ENCODE peak calls at places on chromosomes 11 and 22, in ten cellular contexts. One of them, this sample, is unnamed.

GRCh38 chr11:7031346-7031957 is 11.2 kb downstream of the NLRP14 start:
- DNase-seq in choroid plexus epithelial cell: no peak
- DNase-seq in brain microvascular endothelial cell: no peak
- DNase-seq in frontal cortex: no peak
- DNase-seq in fibroblast of villous mesenchyme: no peak
- DNase-seq in cardiac muscle cell: no peak
- DNase-seq in neural progenitor cell: no peak
- DNase-seq in stimulated activated CD8-positive, alpha-beta memory T cell treated with anti-CD3 and anti-CD28 coated beads, Interleukin-15, amount 100 ng/mL, for 1 hour: no peak
- DNase-seq in amniotic stem cell: no peak
- DNase-seq in neural crest cell: no peak
- DNase-seq in this sample: no peak

GRCh38 chr11:60204922-60205321 is 22.0 kb upstream of the MS4A6A start:
- DNase-seq in choroid plexus epithelial cell: no peak
- DNase-seq in brain microvascular endothelial cell: no peak
- DNase-seq in frontal cortex: no peak
- DNase-seq in fibroblast of villous mesenchyme: no peak
- DNase-seq in cardiac muscle cell: peak
- DNase-seq in neural progenitor cell: no peak
- DNase-seq in stimulated activated CD8-positive, alpha-beta memory T cell treated with anti-CD3 and anti-CD28 coated beads, Interleukin-15, amount 100 ng/mL, for 1 hour: no peak
- DNase-seq in amniotic stem cell: no peak
- DNase-seq in neural crest cell: no peak
- DNase-seq in this sample: no peak

GRCh38 chr11:118012083-118012669 is 26.0 kb downstream of the IL10RA start:
- DNase-seq in choroid plexus epithelial cell: peak
- DNase-seq in brain microvascular endothelial cell: no peak
- DNase-seq in frontal cortex: no peak
- DNase-seq in fibroblast of villous mesenchyme: no peak
- DNase-seq in cardiac muscle cell: peak
- DNase-seq in neural progenitor cell: no peak
- DNase-seq in stimulated activated CD8-positive, alpha-beta memory T cell treated with anti-CD3 and anti-CD28 coated beads, Interleukin-15, amount 100 ng/mL, for 1 hour: no peak
- DNase-seq in amniotic stem cell: no peak
- DNase-seq in neural crest cell: no peak
- DNase-seq in this sample: no peak

GRCh38 chr11:123166095-123166559 is 28.9 kb downstream of the CLMP start:
- DNase-seq in choroid plexus epithelial cell: peak
- DNase-seq in brain microvascular endothelial cell: peak
- DNase-seq in frontal cortex: no peak
- DNase-seq in fibroblast of villous mesenchyme: peak
- DNase-seq in cardiac muscle cell: peak
- DNase-seq in neural progenitor cell: peak
- DNase-seq in stimulated activated CD8-positive, alpha-beta memory T cell treated with anti-CD3 and anti-CD28 coated beads, Interleukin-15, amount 100 ng/mL, for 1 hour: no peak
- DNase-seq in amniotic stem cell: no peak
- DNase-seq in neural crest cell: peak
- DNase-seq in this sample: no peak

GRCh38 chr11:121466063-121466794 is 13.5 kb upstream of the SORL1-AS1 start:
- DNase-seq in choroid plexus epithelial cell: peak
- DNase-seq in brain microvascular endothelial cell: peak
- DNase-seq in frontal cortex: no peak
- DNase-seq in fibroblast of villous mesenchyme: peak
- DNase-seq in cardiac muscle cell: peak
- DNase-seq in neural progenitor cell: peak
- DNase-seq in stimulated activated CD8-positive, alpha-beta memory T cell treated with anti-CD3 and anti-CD28 coated beads, Interleukin-15, amount 100 ng/mL, for 1 hour: no peak
- DNase-seq in amniotic stem cell: peak
- DNase-seq in neural crest cell: peak
- DNase-seq in this sample: peak

GRCh38 chr11:61773826-61774225 is 18.6 kb downstream of the TMEM258 start:
- DNase-seq in choroid plexus epithelial cell: no peak
- DNase-seq in brain microvascular endothelial cell: no peak
- DNase-seq in frontal cortex: no peak
- DNase-seq in fibroblast of villous mesenchyme: no peak
- DNase-seq in cardiac muscle cell: no peak
- DNase-seq in neural progenitor cell: no peak
- DNase-seq in stimulated activated CD8-positive, alpha-beta memory T cell treated with anti-CD3 and anti-CD28 coated beads, Interleukin-15, amount 100 ng/mL, for 1 hour: no peak
- DNase-seq in amniotic stem cell: no peak
- DNase-seq in neural crest cell: no peak
- DNase-seq in this sample: no peak

GRCh38 chr11:129204439-129204838 is 12.3 kb upstream of the ARHGAP32 start:
- DNase-seq in choroid plexus epithelial cell: no peak
- DNase-seq in brain microvascular endothelial cell: no peak
- DNase-seq in frontal cortex: no peak
- DNase-seq in fibroblast of villous mesenchyme: no peak
- DNase-seq in cardiac muscle cell: no peak
- DNase-seq in neural progenitor cell: no peak
- DNase-seq in stimulated activated CD8-positive, alpha-beta memory T cell treated with anti-CD3 and anti-CD28 coated beads, Interleukin-15, amount 100 ng/mL, for 1 hour: no peak
- DNase-seq in amniotic stem cell: no peak
- DNase-seq in neural crest cell: no peak
- DNase-seq in this sample: no peak

GRCh38 chr11:1968454-1968995 is 21.4 kb downstream of the MRPL23 start:
- DNase-seq in choroid plexus epithelial cell: no peak
- DNase-seq in brain microvascular endothelial cell: no peak
- DNase-seq in frontal cortex: no peak
- DNase-seq in fibroblast of villous mesenchyme: no peak
- DNase-seq in cardiac muscle cell: no peak
- DNase-seq in neural progenitor cell: no peak
- DNase-seq in stimulated activated CD8-positive, alpha-beta memory T cell treated with anti-CD3 and anti-CD28 coated beads, Interleukin-15, amount 100 ng/mL, for 1 hour: no peak
- DNase-seq in amniotic stem cell: no peak
- DNase-seq in neural crest cell: no peak
- DNase-seq in this sample: no peak

GRCh38 chr11:65639623-65640482 is 2.0 kb downstream of the SIPA1 start:
- DNase-seq in choroid plexus epithelial cell: no peak
- DNase-seq in brain microvascular endothelial cell: no peak
- DNase-seq in frontal cortex: no peak
- DNase-seq in fibroblast of villous mesenchyme: no peak
- DNase-seq in cardiac muscle cell: no peak
- DNase-seq in neural progenitor cell: no peak
- DNase-seq in stimulated activated CD8-positive, alpha-beta memory T cell treated with anti-CD3 and anti-CD28 coated beads, Interleukin-15, amount 100 ng/mL, for 1 hour: peak
- DNase-seq in amniotic stem cell: no peak
- DNase-seq in neural crest cell: no peak
- DNase-seq in this sample: no peak

GRCh38 chr11:11250470-11250869 is 102.6 kb downstream of the CSNK2A3 start:
- DNase-seq in choroid plexus epithelial cell: no peak
- DNase-seq in brain microvascular endothelial cell: no peak
- DNase-seq in frontal cortex: no peak
- DNase-seq in fibroblast of villous mesenchyme: peak
- DNase-seq in cardiac muscle cell: no peak
- DNase-seq in neural progenitor cell: no peak
- DNase-seq in stimulated activated CD8-positive, alpha-beta memory T cell treated with anti-CD3 and anti-CD28 coated beads, Interleukin-15, amount 100 ng/mL, for 1 hour: no peak
- DNase-seq in amniotic stem cell: no peak
- DNase-seq in neural crest cell: no peak
- DNase-seq in this sample: no peak

GRCh38 chr22:49307870-49308269 is 519.8 kb downstream of the BRD1 start:
- DNase-seq in choroid plexus epithelial cell: no peak
- DNase-seq in brain microvascular endothelial cell: no peak
- DNase-seq in frontal cortex: no peak
- DNase-seq in fibroblast of villous mesenchyme: no peak
- DNase-seq in cardiac muscle cell: no peak
- DNase-seq in neural progenitor cell: no peak
- DNase-seq in stimulated activated CD8-positive, alpha-beta memory T cell treated with anti-CD3 and anti-CD28 coated beads, Interleukin-15, amount 100 ng/mL, for 1 hour: no peak
- DNase-seq in amniotic stem cell: no peak
- DNase-seq in neural crest cell: no peak
- DNase-seq in this sample: no peak

GRCh38 chr11:86580535-86580934 is 91.9 kb downstream of the ME3 start:
- DNase-seq in choroid plexus epithelial cell: no peak
- DNase-seq in brain microvascular endothelial cell: no peak
- DNase-seq in frontal cortex: no peak
- DNase-seq in fibroblast of villous mesenchyme: no peak
- DNase-seq in cardiac muscle cell: no peak
- DNase-seq in neural progenitor cell: no peak
- DNase-seq in stimulated activated CD8-positive, alpha-beta memory T cell treated with anti-CD3 and anti-CD28 coated beads, Interleukin-15, amount 100 ng/mL, for 1 hour: no peak
- DNase-seq in amniotic stem cell: no peak
- DNase-seq in neural crest cell: no peak
- DNase-seq in this sample: no peak

GRCh38 chr11:130442728-130443127 is 5.7 kb upstream of the ADAMTS15 start:
- DNase-seq in choroid plexus epithelial cell: no peak
- DNase-seq in brain microvascular endothelial cell: no peak
- DNase-seq in frontal cortex: no peak
- DNase-seq in fibroblast of villous mesenchyme: peak
- DNase-seq in cardiac muscle cell: no peak
- DNase-seq in neural progenitor cell: no peak
- DNase-seq in stimulated activated CD8-positive, alpha-beta memory T cell treated with anti-CD3 and anti-CD28 coated beads, Interleukin-15, amount 100 ng/mL, for 1 hour: no peak
- DNase-seq in amniotic stem cell: no peak
- DNase-seq in neural crest cell: no peak
- DNase-seq in this sample: no peak

GRCh38 chr11:73189315-73189714 is 28.8 kb upstream of the P2RY2 start:
- DNase-seq in choroid plexus epithelial cell: no peak
- DNase-seq in brain microvascular endothelial cell: no peak
- DNase-seq in frontal cortex: no peak
- DNase-seq in fibroblast of villous mesenchyme: no peak
- DNase-seq in cardiac muscle cell: no peak
- DNase-seq in neural progenitor cell: no peak
- DNase-seq in stimulated activated CD8-positive, alpha-beta memory T cell treated with anti-CD3 and anti-CD28 coated beads, Interleukin-15, amount 100 ng/mL, for 1 hour: no peak
- DNase-seq in amniotic stem cell: no peak
- DNase-seq in neural crest cell: no peak
- DNase-seq in this sample: no peak

GRCh38 chr22:33896801-33897620 is 23.3 kb downstream of the LARGE1 start:
- DNase-seq in choroid plexus epithelial cell: peak
- DNase-seq in brain microvascular endothelial cell: no peak
- DNase-seq in frontal cortex: no peak
- DNase-seq in fibroblast of villous mesenchyme: peak
- DNase-seq in cardiac muscle cell: peak
- DNase-seq in neural progenitor cell: no peak
- DNase-seq in stimulated activated CD8-positive, alpha-beta memory T cell treated with anti-CD3 and anti-CD28 coated beads, Interleukin-15, amount 100 ng/mL, for 1 hour: no peak
- DNase-seq in amniotic stem cell: no peak
- DNase-seq in neural crest cell: no peak
- DNase-seq in this sample: no peak

GRCh38 chr11:40037005-40037404 is 1422.4 kb downstream of the LRRC4C start:
- DNase-seq in choroid plexus epithelial cell: no peak
- DNase-seq in brain microvascular endothelial cell: no peak
- DNase-seq in frontal cortex: no peak
- DNase-seq in fibroblast of villous mesenchyme: no peak
- DNase-seq in cardiac muscle cell: peak
- DNase-seq in neural progenitor cell: no peak
- DNase-seq in stimulated activated CD8-positive, alpha-beta memory T cell treated with anti-CD3 and anti-CD28 coated beads, Interleukin-15, amount 100 ng/mL, for 1 hour: no peak
- DNase-seq in amniotic stem cell: no peak
- DNase-seq in neural crest cell: no peak
- DNase-seq in this sample: no peak

GRCh38 chr11:58125469-58125868 is at the start of gene OR9I1:
- DNase-seq in choroid plexus epithelial cell: no peak
- DNase-seq in brain microvascular endothelial cell: no peak
- DNase-seq in frontal cortex: no peak
- DNase-seq in fibroblast of villous mesenchyme: no peak
- DNase-seq in cardiac muscle cell: no peak
- DNase-seq in neural progenitor cell: no peak
- DNase-seq in stimulated activated CD8-positive, alpha-beta memory T cell treated with anti-CD3 and anti-CD28 coated beads, Interleukin-15, amount 100 ng/mL, for 1 hour: no peak
- DNase-seq in amniotic stem cell: no peak
- DNase-seq in neural crest cell: no peak
- DNase-seq in this sample: no peak

GRCh38 chr11:57353461-57354251 is 15.5 kb downstream of the P2RX3 start:
- DNase-seq in choroid plexus epithelial cell: no peak
- DNase-seq in brain microvascular endothelial cell: no peak
- DNase-seq in frontal cortex: no peak
- DNase-seq in fibroblast of villous mesenchyme: no peak
- DNase-seq in cardiac muscle cell: no peak
- DNase-seq in neural progenitor cell: peak
- DNase-seq in stimulated activated CD8-positive, alpha-beta memory T cell treated with anti-CD3 and anti-CD28 coated beads, Interleukin-15, amount 100 ng/mL, for 1 hour: no peak
- DNase-seq in amniotic stem cell: no peak
- DNase-seq in neural crest cell: no peak
- DNase-seq in this sample: no peak

GRCh38 chr11:103842795-103843194 is 193.6 kb upstream of the DDI1 start:
- DNase-seq in choroid plexus epithelial cell: peak
- DNase-seq in brain microvascular endothelial cell: peak
- DNase-seq in frontal cortex: no peak
- DNase-seq in fibroblast of villous mesenchyme: peak
- DNase-seq in cardiac muscle cell: peak
- DNase-seq in neural progenitor cell: peak
- DNase-seq in stimulated activated CD8-positive, alpha-beta memory T cell treated with anti-CD3 and anti-CD28 coated beads, Interleukin-15, amount 100 ng/mL, for 1 hour: no peak
- DNase-seq in amniotic stem cell: no peak
- DNase-seq in neural crest cell: no peak
- DNase-seq in this sample: no peak

GRCh38 chr11:2259466-2259830 is 10.9 kb downstream of the ASCL2 start:
- DNase-seq in choroid plexus epithelial cell: no peak
- DNase-seq in brain microvascular endothelial cell: no peak
- DNase-seq in frontal cortex: no peak
- DNase-seq in fibroblast of villous mesenchyme: no peak
- DNase-seq in cardiac muscle cell: no peak
- DNase-seq in neural progenitor cell: no peak
- DNase-seq in stimulated activated CD8-positive, alpha-beta memory T cell treated with anti-CD3 and anti-CD28 coated beads, Interleukin-15, amount 100 ng/mL, for 1 hour: no peak
- DNase-seq in amniotic stem cell: no peak
- DNase-seq in neural crest cell: no peak
- DNase-seq in this sample: no peak

GRCh38 chr11:116990061-116990473 is 108.2 kb downstream of the SIK3 start:
- DNase-seq in choroid plexus epithelial cell: peak
- DNase-seq in brain microvascular endothelial cell: peak
- DNase-seq in frontal cortex: no peak
- DNase-seq in fibroblast of villous mesenchyme: peak
- DNase-seq in cardiac muscle cell: peak
- DNase-seq in neural progenitor cell: no peak
- DNase-seq in stimulated activated CD8-positive, alpha-beta memory T cell treated with anti-CD3 and anti-CD28 coated beads, Interleukin-15, amount 100 ng/mL, for 1 hour: no peak
- DNase-seq in amniotic stem cell: peak
- DNase-seq in neural crest cell: no peak
- DNase-seq in this sample: no peak

GRCh38 chr11:128336203-128336602 is 251.2 kb downstream of the ETS1 start:
- DNase-seq in choroid plexus epithelial cell: peak
- DNase-seq in brain microvascular endothelial cell: peak
- DNase-seq in frontal cortex: no peak
- DNase-seq in fibroblast of villous mesenchyme: peak
- DNase-seq in cardiac muscle cell: peak
- DNase-seq in neural progenitor cell: no peak
- DNase-seq in stimulated activated CD8-positive, alpha-beta memory T cell treated with anti-CD3 and anti-CD28 coated beads, Interleukin-15, amount 100 ng/mL, for 1 hour: no peak
- DNase-seq in amniotic stem cell: no peak
- DNase-seq in neural crest cell: no peak
- DNase-seq in this sample: no peak

GRCh38 chr22:25008666-25009065 is 56.1 kb downstream of the KIAA1671 start:
- DNase-seq in choroid plexus epithelial cell: no peak
- DNase-seq in brain microvascular endothelial cell: no peak
- DNase-seq in frontal cortex: no peak
- DNase-seq in fibroblast of villous mesenchyme: no peak
- DNase-seq in cardiac muscle cell: no peak
- DNase-seq in neural progenitor cell: no peak
- DNase-seq in stimulated activated CD8-positive, alpha-beta memory T cell treated with anti-CD3 and anti-CD28 coated beads, Interleukin-15, amount 100 ng/mL, for 1 hour: no peak
- DNase-seq in amniotic stem cell: no peak
- DNase-seq in neural crest cell: no peak
- DNase-seq in this sample: no peak

GRCh38 chr11:96237759-96238158 is 105.2 kb downstream of the MAML2 start:
- DNase-seq in choroid plexus epithelial cell: no peak
- DNase-seq in brain microvascular endothelial cell: no peak
- DNase-seq in frontal cortex: no peak
- DNase-seq in fibroblast of villous mesenchyme: no peak
- DNase-seq in cardiac muscle cell: no peak
- DNase-seq in neural progenitor cell: peak
- DNase-seq in stimulated activated CD8-positive, alpha-beta memory T cell treated with anti-CD3 and anti-CD28 coated beads, Interleukin-15, amount 100 ng/mL, for 1 hour: no peak
- DNase-seq in amniotic stem cell: no peak
- DNase-seq in neural crest cell: no peak
- DNase-seq in this sample: no peak

GRCh38 chr22:45192701-45193187 is 29.0 kb downstream of the NUP50 start:
- DNase-seq in choroid plexus epithelial cell: no peak
- DNase-seq in brain microvascular endothelial cell: no peak
- DNase-seq in frontal cortex: peak
- DNase-seq in fibroblast of villous mesenchyme: peak
- DNase-seq in cardiac muscle cell: no peak
- DNase-seq in neural progenitor cell: peak
- DNase-seq in stimulated activated CD8-positive, alpha-beta memory T cell treated with anti-CD3 and anti-CD28 coated beads, Interleukin-15, amount 100 ng/mL, for 1 hour: no peak
- DNase-seq in amniotic stem cell: no peak
- DNase-seq in neural crest cell: no peak
- DNase-seq in this sample: no peak

GRCh38 chr11:3181722-3182461 is 16.8 kb upstream of the OSBPL5 start:
- DNase-seq in choroid plexus epithelial cell: no peak
- DNase-seq in brain microvascular endothelial cell: no peak
- DNase-seq in frontal cortex: no peak
- DNase-seq in fibroblast of villous mesenchyme: no peak
- DNase-seq in cardiac muscle cell: no peak
- DNase-seq in neural progenitor cell: no peak
- DNase-seq in stimulated activated CD8-positive, alpha-beta memory T cell treated with anti-CD3 and anti-CD28 coated beads, Interleukin-15, amount 100 ng/mL, for 1 hour: no peak
- DNase-seq in amniotic stem cell: no peak
- DNase-seq in neural crest cell: no peak
- DNase-seq in this sample: no peak

GRCh38 chr11:35980646-35981402 is 37.0 kb downstream of the LDLRAD3 start:
- DNase-seq in choroid plexus epithelial cell: peak
- DNase-seq in brain microvascular endothelial cell: peak
- DNase-seq in frontal cortex: no peak
- DNase-seq in fibroblast of villous mesenchyme: peak
- DNase-seq in cardiac muscle cell: peak
- DNase-seq in neural progenitor cell: no peak
- DNase-seq in stimulated activated CD8-positive, alpha-beta memory T cell treated with anti-CD3 and anti-CD28 coated beads, Interleukin-15, amount 100 ng/mL, for 1 hour: no peak
- DNase-seq in amniotic stem cell: no peak
- DNase-seq in neural crest cell: no peak
- DNase-seq in this sample: no peak

GRCh38 chr11:114684636-114685035 is 6.3 kb downstream of the NXPE2 start:
- DNase-seq in choroid plexus epithelial cell: no peak
- DNase-seq in brain microvascular endothelial cell: no peak
- DNase-seq in frontal cortex: no peak
- DNase-seq in fibroblast of villous mesenchyme: no peak
- DNase-seq in cardiac muscle cell: no peak
- DNase-seq in neural progenitor cell: no peak
- DNase-seq in stimulated activated CD8-positive, alpha-beta memory T cell treated with anti-CD3 and anti-CD28 coated beads, Interleukin-15, amount 100 ng/mL, for 1 hour: no peak
- DNase-seq in amniotic stem cell: no peak
- DNase-seq in neural crest cell: no peak
- DNase-seq in this sample: no peak

This sample was measured in amygdala.